ENCODE peak calls at places on chromosomes 2 and 18, in four cellular contexts. One of them, this sample, is unnamed.
A peak's percentile ranks its signal among the peaks of the same experiment; 100 is the strongest.

GRCh38 chr2:172280820-172281454 is 146.4 kb upstream of the ITGA6 start:
- DNase-seq in GM12878: peak; percentile 11
- DNase-seq in HepG2: no peak
- DNase-seq in K562: no peak
- DNase-seq in this sample: no peak

GRCh38 chr18:37375181-37375580 is 190.4 kb downstream of the CELF4 start:
- DNase-seq in K562: no peak
- DNase-seq in GM12878: no peak
- DNase-seq in HepG2: no peak
- DNase-seq in this sample: no peak

GRCh38 chr2:152781210-152781609 is 62.8 kb downstream of the ARL6IP6 start:
- DNase-seq in HepG2: no peak
- DNase-seq in K562: no peak
- DNase-seq in GM12878: no peak
- DNase-seq in this sample: no peak

GRCh38 chr2:217932661-217933325 is 70.0 kb downstream of the TNS1 start:
- DNase-seq in K562: no peak
- DNase-seq in GM12878: no peak
- DNase-seq in HepG2: no peak
- DNase-seq in this sample: peak; percentile 47

GRCh38 chr2:159290289-159290907 is 3.9 kb upstream of the WDSUB1 start:
- DNase-seq in HepG2: peak; percentile 33
- DNase-seq in GM12878: no peak
- DNase-seq in K562: no peak
- DNase-seq in this sample: peak; percentile 9

GRCh38 chr18:79573921-79574491 is 105.6 kb upstream of the CTDP1 start:
- DNase-seq in K562: no peak
- DNase-seq in HepG2: no peak
- DNase-seq in GM12878: no peak
- DNase-seq in this sample: no peak

GRCh38 chr18:62420513-62421209 is 95.6 kb downstream of the TNFRSF11A start:
- DNase-seq in K562: peak; percentile 81
- DNase-seq in GM12878: peak; percentile 62
- DNase-seq in HepG2: peak; percentile 85
- DNase-seq in this sample: peak; percentile 92

GRCh38 chr2:11503354-11503927 is 30.4 kb upstream of the GREB1 start:
- DNase-seq in GM12878: no peak
- DNase-seq in K562: no peak
- DNase-seq in HepG2: no peak
- DNase-seq in this sample: no peak

GRCh38 chr2:233690444-233690843 is 2.2 kb upstream of the UGT1A6 start:
- DNase-seq in GM12878: no peak
- DNase-seq in K562: no peak
- DNase-seq in HepG2: no peak
- DNase-seq in this sample: peak; percentile 45

GRCh38 chr18:70931942-70932814 is 643.3 kb downstream of the SOCS6 start:
- DNase-seq in GM12878: no peak
- DNase-seq in K562: no peak
- DNase-seq in HepG2: peak; percentile 3
- DNase-seq in this sample: peak; percentile 63

GRCh38 chr2:31978436-31978835 is 32.4 kb downstream of the MEMO1 start:
- DNase-seq in HepG2: no peak
- DNase-seq in K562: no peak
- DNase-seq in GM12878: no peak
- DNase-seq in this sample: no peak

GRCh38 chr2:43175187-43175490 is 51.3 kb downstream of the ZFP36L2 start:
- DNase-seq in HepG2: no peak
- DNase-seq in GM12878: no peak
- DNase-seq in K562: no peak
- DNase-seq in this sample: no peak

GRCh38 chr18:24802439-24802838 is 342.0 kb downstream of the HRH4 start:
- DNase-seq in GM12878: no peak
- DNase-seq in K562: no peak
- DNase-seq in HepG2: no peak
- DNase-seq in this sample: no peak

GRCh38 chr2:178787155-178787554 is 20.1 kb downstream of the TTN start:
- DNase-seq in GM12878: no peak
- DNase-seq in K562: no peak
- DNase-seq in HepG2: no peak
- DNase-seq in this sample: no peak

GRCh38 chr2:120476141-120476540 is 130.2 kb downstream of the INHBB start:
- DNase-seq in HepG2: no peak
- DNase-seq in GM12878: no peak
- DNase-seq in K562: no peak
- DNase-seq in this sample: no peak

GRCh38 chr18:69580107-69580506 is 179.4 kb downstream of the DOK6 start:
- DNase-seq in GM12878: peak; percentile 5
- DNase-seq in K562: no peak
- DNase-seq in HepG2: peak; percentile 1
- DNase-seq in this sample: no peak

GRCh38 chr2:27009083-27009482 is 23.7 kb upstream of the TMEM214 start:
- DNase-seq in GM12878: no peak
- DNase-seq in HepG2: no peak
- DNase-seq in K562: no peak
- DNase-seq in this sample: no peak

GRCh38 chr2:22626621-22627020 is 758.4 kb upstream of the KLHL29 start:
- DNase-seq in GM12878: no peak
- DNase-seq in HepG2: no peak
- DNase-seq in K562: no peak
- DNase-seq in this sample: no peak

GRCh38 chr2:167100526-167100925 is 212.2 kb downstream of the XIRP2 start:
- DNase-seq in HepG2: no peak
- DNase-seq in GM12878: no peak
- DNase-seq in K562: no peak
- DNase-seq in this sample: no peak

GRCh38 chr2:166472332-166472731 is 21.7 kb downstream of the SCN7A start:
- DNase-seq in GM12878: no peak
- DNase-seq in HepG2: no peak
- DNase-seq in K562: no peak
- DNase-seq in this sample: no peak

GRCh38 chr2:208256192-208256782 is 1.4 kb upstream of the IDH1 start:
- DNase-seq in HepG2: peak; percentile 66
- DNase-seq in GM12878: no peak
- DNase-seq in K562: no peak
- DNase-seq in this sample: no peak

GRCh38 chr2:8118940-8119781 is 562.7 kb upstream of the ID2 start:
- DNase-seq in K562: no peak
- DNase-seq in GM12878: no peak
- DNase-seq in HepG2: no peak
- DNase-seq in this sample: no peak

GRCh38 chr18:61922435-61922834 is 29.6 kb upstream of the RNF152 start:
- DNase-seq in K562: no peak
- DNase-seq in HepG2: no peak
- DNase-seq in GM12878: no peak
- DNase-seq in this sample: no peak

GRCh38 chr2:37171624-37171950 is 14.8 kb upstream of the EIF2AK2 start:
- DNase-seq in HepG2: peak; percentile 60
- DNase-seq in GM12878: no peak
- DNase-seq in K562: no peak
- DNase-seq in this sample: no peak

GRCh38 chr2:160210599-160211138 is 10.6 kb upstream of the ITGB6 start:
- DNase-seq in HepG2: peak; percentile 60
- DNase-seq in K562: peak; percentile 70
- DNase-seq in GM12878: peak; percentile 75
- DNase-seq in this sample: peak; percentile 92

GRCh38 chr2:37982147-37982582 is 57.1 kb downstream of the RMDN2 start:
- DNase-seq in K562: peak; percentile 27
- DNase-seq in GM12878: peak; percentile 30
- DNase-seq in HepG2: peak; percentile 60
- DNase-seq in this sample: peak; percentile 60

GRCh38 chr18:1020731-1021344 is 116.2 kb downstream of the ADCYAP1 start:
- DNase-seq in HepG2: no peak
- DNase-seq in K562: no peak
- DNase-seq in GM12878: no peak
- DNase-seq in this sample: no peak

GRCh38 chr2:173964565-173965371 is 405 bp downstream of the SP3 start:
- DNase-seq in HepG2: peak; percentile 81
- DNase-seq in GM12878: peak; percentile 35
- DNase-seq in K562: peak; percentile 90
- DNase-seq in this sample: peak; percentile 80

GRCh38 chr18:210780-211179 is 52.4 kb downstream of the USP14 start:
- DNase-seq in HepG2: no peak
- DNase-seq in GM12878: no peak
- DNase-seq in K562: no peak
- DNase-seq in this sample: no peak

GRCh38 chr2:54639609-54640008 is 83.9 kb upstream of the EML6 start:
- DNase-seq in GM12878: no peak
- DNase-seq in HepG2: no peak
- DNase-seq in K562: peak; percentile 11
- DNase-seq in this sample: no peak

GRCh38 chr2:25700221-25700660 is 26.9 kb upstream of the DTNB start:
- DNase-seq in K562: peak; percentile 27
- DNase-seq in GM12878: no peak
- DNase-seq in HepG2: peak; percentile 41
- DNase-seq in this sample: peak; percentile 73

GRCh38 chr2:98461650-98462049 is 17.0 kb downstream of the INPP4A start:
- DNase-seq in GM12878: no peak
- DNase-seq in HepG2: no peak
- DNase-seq in K562: no peak
- DNase-seq in this sample: no peak

GRCh38 chr2:106144621-106145331 is 49.3 kb downstream of the UXS1 start:
- DNase-seq in K562: no peak
- DNase-seq in GM12878: no peak
- DNase-seq in HepG2: no peak
- DNase-seq in this sample: no peak

GRCh38 chr2:196131384-196131861 is 40.0 kb downstream of the STK17B start:
- DNase-seq in K562: peak; percentile 50
- DNase-seq in GM12878: peak; percentile 47
- DNase-seq in HepG2: peak; percentile 83
- DNase-seq in this sample: peak; percentile 18

GRCh38 chr2:160652236-160652635 is 158.6 kb upstream of the RBMS1 start:
- DNase-seq in GM12878: no peak
- DNase-seq in K562: no peak
- DNase-seq in HepG2: no peak
- DNase-seq in this sample: peak; percentile 60

GRCh38 chr2:15763106-15763821 is 171.6 kb downstream of the DDX1 start:
- DNase-seq in K562: no peak
- DNase-seq in GM12878: no peak
- DNase-seq in HepG2: no peak
- DNase-seq in this sample: no peak

DNA sequence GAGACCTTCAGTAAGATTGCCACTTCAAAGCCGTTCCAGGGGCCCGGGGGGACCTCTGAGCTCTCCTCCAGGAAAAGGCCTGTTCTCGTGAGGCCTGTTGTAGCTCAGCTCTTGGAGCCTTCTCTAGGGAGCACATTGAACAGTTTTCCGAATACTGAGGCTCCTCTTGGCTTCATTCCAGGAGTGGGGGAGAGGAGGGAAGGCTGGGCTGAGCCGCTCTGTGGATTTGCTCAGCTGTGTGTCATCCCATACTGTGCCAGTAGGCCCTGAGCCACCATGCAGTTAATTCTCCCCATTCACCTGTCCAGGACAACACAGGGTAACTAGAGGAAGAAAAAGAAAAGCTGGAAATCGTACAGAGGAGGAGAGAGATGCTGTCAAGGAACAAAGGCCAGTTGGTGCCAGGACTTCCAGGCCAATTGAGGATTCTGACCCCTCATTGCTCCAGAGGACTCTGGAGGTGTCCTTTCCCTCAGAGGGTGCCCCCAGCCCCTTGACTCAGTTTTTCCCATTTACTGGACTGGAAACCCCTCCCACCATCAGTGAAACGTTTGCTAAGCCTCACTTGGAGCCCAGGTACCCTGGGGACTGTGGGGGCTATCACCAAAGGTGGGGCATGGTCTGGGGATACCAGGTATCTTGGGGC is 41.4 kb downstream of the HS1BP3 start:
- DNase-seq in K562: no peak
- DNase-seq in GM12878: no peak
- DNase-seq in HepG2: peak; percentile 41
- DNase-seq in this sample: peak; percentile 26
- H3K9ac ChIP-seq in K562: no peak overlapping the region
- H3K9ac ChIP-seq in GM12878: no peak overlapping the region
- H3K9ac ChIP-seq in HepG2: peak overlapping the region; percentile 86
- H3K9ac ChIP-seq in this sample: no peak overlapping the region

DNA sequence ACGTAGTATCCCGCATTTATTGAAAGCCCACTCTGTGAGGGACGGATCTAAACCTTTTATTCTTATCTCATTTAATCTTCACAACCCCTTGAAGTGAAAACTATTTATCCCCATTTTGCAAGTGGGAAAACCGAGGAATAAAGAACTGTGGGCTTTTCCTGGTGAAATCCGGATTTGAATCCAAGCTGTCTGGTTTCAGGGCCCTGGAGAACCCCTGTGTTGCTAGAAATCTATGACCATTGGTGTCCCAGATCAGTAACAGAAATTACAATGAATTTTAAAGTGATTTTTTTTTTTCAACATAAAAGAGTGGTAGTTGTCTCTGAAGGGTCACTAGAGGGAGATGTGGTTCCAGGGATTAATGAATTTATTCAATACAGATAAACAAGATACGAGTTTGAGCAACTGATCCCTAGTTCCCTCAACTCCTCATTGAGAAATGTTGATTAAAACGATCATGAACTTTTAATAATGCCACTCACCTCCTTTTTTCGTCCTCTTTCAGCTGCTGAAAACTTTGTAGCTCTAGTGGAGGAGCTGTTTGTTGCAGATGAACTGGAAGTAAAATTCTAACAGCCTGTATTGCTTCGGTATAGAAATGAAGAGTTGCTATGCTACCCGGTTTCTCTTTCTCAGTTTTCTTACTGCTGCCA is 940 bp downstream of the XRCC5 start:
- DNase-seq in GM12878: no peak
- DNase-seq in HepG2: peak; percentile 46
- DNase-seq in K562: peak; percentile 6
- DNase-seq in this sample: peak; percentile 72
- TF ChIP-seq MYC in GM12878: no peak
- TF ChIP-seq MYC in HepG2: no peak
- TF ChIP-seq MYC in K562: no peak
- TF ChIP-seq MYC in this sample: no peak

GRCh38 chr18:55421612-55422381 is 166.2 kb downstream of the TCF4 start:
- DNase-seq in GM12878: no peak
- DNase-seq in K562: no peak
- DNase-seq in HepG2: no peak
- DNase-seq in this sample: peak; percentile 48
- H3K9ac ChIP-seq in GM12878: no peak overlapping the region
- H3K9ac ChIP-seq in K562: no peak overlapping the region
- H3K9ac ChIP-seq in HepG2: no peak overlapping the region
- H3K9ac ChIP-seq in this sample: peak overlapping the region; percentile 52

DNA sequence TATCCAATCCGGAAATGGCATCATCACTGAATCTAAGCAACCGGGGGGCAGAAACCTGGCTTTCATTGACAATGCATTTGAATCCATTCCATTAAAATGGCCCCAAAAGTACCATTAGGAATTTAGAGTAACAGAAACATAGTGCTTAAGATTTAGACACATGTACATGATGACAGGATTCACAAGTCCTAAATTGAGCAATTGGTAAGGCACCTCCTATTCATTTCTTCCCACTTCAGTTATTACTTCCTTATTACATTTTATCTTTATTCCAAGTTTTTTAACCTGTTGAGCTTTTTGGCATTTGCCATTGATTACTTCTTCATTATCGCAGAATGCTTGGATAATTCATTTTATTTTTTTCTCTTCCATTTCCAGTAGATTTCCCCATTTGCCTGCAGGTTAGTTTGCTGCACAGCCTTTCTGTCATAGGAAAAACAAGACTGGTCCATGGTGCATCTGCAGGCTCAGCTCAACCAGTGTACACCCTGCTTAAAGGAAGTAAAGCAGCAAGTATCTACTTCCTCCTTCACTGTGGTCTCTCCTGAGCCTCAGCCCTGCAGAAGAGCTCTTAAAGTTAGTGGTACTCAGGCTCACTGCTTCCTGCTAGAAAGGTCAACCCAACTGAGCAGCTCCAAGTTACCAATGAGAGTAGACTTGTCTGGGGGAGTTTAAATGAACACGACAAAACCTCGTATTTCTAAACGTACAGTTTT is 89.2 kb downstream of the DOCK10 start:
- DNase-seq in GM12878: no peak
- DNase-seq in HepG2: no peak
- DNase-seq in K562: no peak
- DNase-seq in this sample: no peak
- TF ChIP-seq MYC in GM12878: no peak
- TF ChIP-seq MYC in HepG2: no peak
- TF ChIP-seq MYC in K562: no peak
- TF ChIP-seq MYC in this sample: no peak